ENCODE peak calls at places on chromosome 9, in four cellular contexts. W, Z, A and Q are unnamed samples.

GRCh38 chr9:13274901-13275641 is 4.4 kb downstream of the MPDZ start:
- DNase-seq in A (no peak), W (no peak), Z (no peak), Q (no peak)

GRCh38 chr9:101737705-101738565 is 512 bp downstream of the GRIN3A start:
- DNase-seq in Z (no peak), A (no peak), W (peak), Q (no peak)

GRCh38 chr9:114348906-114349482 is 19.3 kb downstream of the ORM2 start:
- DNase-seq in Z (peak), W (peak), A (peak), Q (peak)

GRCh38 chr9:93620041-93620506 is 43.7 kb downstream of the PHF2 start:
- DNase-seq in A (peak), Z (no peak), W (no peak), Q (no peak)

GRCh38 chr9:106717686-106718085 is 145.3 kb upstream of the ZNF462 start:
- DNase-seq in W (no peak), Z (no peak), A (no peak), Q (no peak)

GRCh38 chr9:72355153-72355552 is 9.9 kb downstream of the ZFAND5 start:
- DNase-seq in Z (no peak), A (no peak), W (no peak), Q (no peak)

GRCh38 chr9:132383462-132383883 is 23.2 kb downstream of the TTF1 start:
- DNase-seq in W (no peak), Z (no peak), A (no peak), Q (no peak)

GRCh38 chr9:99557816-99558215 is 263.9 kb upstream of the NR4A3 start:
- DNase-seq in A (no peak), W (no peak), Z (no peak), Q (no peak)

GRCh38 chr9:110911659-110912473 is 126.4 kb downstream of the LPAR1 start:
- DNase-seq in Z (no peak), A (no peak), W (no peak), Q (no peak)

GRCh38 chr9:6845881-6846280 is 88.1 kb downstream of the KDM4C start:
- DNase-seq in A (peak), W (no peak), Z (no peak), Q (no peak)

GRCh38 chr9:107905313-107906027 is 415.9 kb upstream of the KLF4 start:
- DNase-seq in W (no peak), Z (no peak), A (no peak), Q (no peak)

GRCh38 chr9:84697494-84698114 is 28.1 kb downstream of the NTRK2 start:
- DNase-seq in A (peak), W (peak), Z (peak), Q (no peak)

GRCh38 chr9:116594552-116594951 is 92.6 kb upstream of the TRIM32 start:
- DNase-seq in A (no peak), W (no peak), Z (no peak), Q (no peak)

GRCh38 chr9:37033753-37034319 is at the start of gene PAX5:
- DNase-seq in W (no peak), A (no peak), Z (no peak), Q (no peak)

GRCh38 chr9:133002147-133003070 is 23.9 kb downstream of the GFI1B start:
- DNase-seq in W (no peak), A (no peak), Z (no peak), Q (no peak)

GRCh38 chr9:117028103-117028858 is 341.2 kb downstream of the TRIM32 start:
- DNase-seq in A (no peak), W (no peak), Z (no peak), Q (no peak)

GRCh38 chr9:114081441-114082016 is 3.4 kb upstream of the AMBP start:
- DNase-seq in A (peak), W (no peak), Z (no peak), Q (no peak)

GRCh38 chr9:127166651-127167524 is 44.5 kb upstream of the ANGPTL2 start:
- DNase-seq in Z (peak), A (no peak), W (no peak), Q (peak)

GRCh38 chr9:3746296-3747275 is 220.8 kb upstream of the RFX3 start:
- DNase-seq in W (no peak), A (no peak), Z (no peak), Q (no peak)

GRCh38 chr9:3848445-3849114 is 322.8 kb upstream of the RFX3 start:
- DNase-seq in Z (no peak), A (peak), W (peak), Q (no peak)

GRCh38 chr9:33164138-33164809 is 2.9 kb downstream of the B4GALT1 start:
- DNase-seq in W (no peak), Z (no peak), A (no peak), Q (no peak)

GRCh38 chr9:73162987-73163763 is 11.5 kb downstream of the ANXA1 start:
- DNase-seq in A (no peak), Z (no peak), W (no peak), Q (no peak)

GRCh38 chr9:85892406-85892805 is 48.5 kb upstream of the NAA35 start:
- DNase-seq in W (no peak), Z (no peak), A (no peak), Q (no peak)

GRCh38 chr9:71003346-71003745 is 118.1 kb downstream of the TRPM3 start:
- DNase-seq in W (no peak), Z (no peak), A (no peak), Q (no peak)

GRCh38 chr9:13513710-13514444 is 234.4 kb upstream of the MPDZ start:
- DNase-seq in Z (no peak), W (peak), A (no peak), Q (no peak)

GRCh38 chr9:33737811-33738606 is 57.4 kb upstream of the PRSS3 start:
- DNase-seq in Z (peak), W (peak), A (peak), Q (no peak)

GRCh38 chr9:120386390-120387131 is 193.4 kb downstream of the CDK5RAP2 start:
- DNase-seq in W (no peak), Z (no peak), A (peak), Q (no peak)

GRCh38 chr9:133420392-133420827 is 1.8 kb upstream of the ADAMTS13 start:
- DNase-seq in W (no peak), Z (peak), A (no peak), Q (peak)

GRCh38 chr9:83979812-83980394 is at the start of gene HNRNPK:
- DNase-seq in A (peak), Z (peak), W (peak), Q (peak)

GRCh38 chr9:3887798-3888495 is 362.1 kb upstream of the RFX3 start:
- DNase-seq in Z (no peak), A (no peak), W (no peak), Q (no peak)

GRCh38 chr9:129667850-129668249 is 2.4 kb downstream of the PRRX2 start:
- DNase-seq in Z (no peak), W (no peak), A (no peak), Q (no peak)

GRCh38 chr9:109918359-109919163 is 138.6 kb downstream of the PALM2AKAP2 start:
- DNase-seq in Z (no peak), A (no peak), W (no peak), Q (peak)

GRCh38 chr9:76690575-76691370 is 73.5 kb upstream of the PCA3 start:
- DNase-seq in Z (no peak), A (no peak), W (no peak), Q (no peak)

GRCh38 chr9:71721786-71722295 is 46.5 kb downstream of the CEMIP2 start:
- DNase-seq in A (no peak), Z (no peak), W (no peak), Q (no peak)

GRCh38 chr9:109083141-109083540 is 36.6 kb downstream of the TMEM245 start:
- DNase-seq in W (no peak), Z (no peak), A (no peak), Q (no peak)

GRCh38 chr9:88749420-88749819 is 214.4 kb downstream of the NXNL2 start:
- DNase-seq in A (no peak), W (no peak), Z (no peak), Q (no peak)

GRCh38 chr9:69122391-69123141 is 51.5 kb upstream of the TJP2 start:
- DNase-seq in Z (no peak), W (no peak), A (peak), Q (no peak)

GRCh38 chr9:32177389-32177788 is 207.1 kb upstream of the ACO1 start:
- DNase-seq in A (no peak), W (no peak), Z (no peak), Q (no peak)

GRCh38 chr9:129568560-129569505 is 52.1 kb downstream of the C9orf50 start:
- DNase-seq in W (peak), A (peak), Z (peak), Q (no peak)

DNA sequence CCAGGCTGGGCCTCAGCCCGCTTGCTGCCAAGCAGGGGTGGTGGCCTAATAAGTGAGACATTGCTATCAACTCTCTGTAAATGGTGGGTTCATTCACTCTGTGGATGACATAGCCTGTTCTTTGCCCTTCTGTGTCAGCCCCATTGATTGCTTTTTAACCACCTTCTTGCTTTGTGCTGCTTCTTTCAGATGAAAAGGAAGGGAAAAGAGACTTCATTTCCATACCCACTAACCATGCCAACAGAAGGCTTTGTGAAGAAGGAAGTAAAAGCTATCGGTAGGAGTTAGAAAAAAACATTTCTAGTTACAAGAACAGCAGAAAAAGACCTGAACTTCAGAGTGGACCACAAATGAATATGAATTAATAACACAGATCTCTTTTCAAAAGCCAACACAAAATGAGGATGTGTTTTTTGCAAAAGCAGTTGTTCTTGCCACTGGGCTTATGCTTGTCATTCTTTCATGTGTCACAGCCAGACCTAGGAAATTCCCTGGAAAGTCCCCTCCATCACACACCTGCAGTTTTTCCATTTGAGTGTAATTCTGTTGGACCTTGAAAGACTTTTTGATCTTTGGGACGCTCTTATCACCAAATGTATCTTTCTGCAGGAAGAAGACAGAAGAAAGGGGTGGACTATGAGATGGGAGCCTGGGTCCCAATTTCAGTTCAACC is 507.8 kb downstream of the CCDC171 start:
- DNase-seq in Z (no peak), W (no peak), A (no peak), Q (peak)
- TF ChIP-seq TARDBP in Z (no peak), W (no peak), A (no peak), Q (no peak)

DNA sequence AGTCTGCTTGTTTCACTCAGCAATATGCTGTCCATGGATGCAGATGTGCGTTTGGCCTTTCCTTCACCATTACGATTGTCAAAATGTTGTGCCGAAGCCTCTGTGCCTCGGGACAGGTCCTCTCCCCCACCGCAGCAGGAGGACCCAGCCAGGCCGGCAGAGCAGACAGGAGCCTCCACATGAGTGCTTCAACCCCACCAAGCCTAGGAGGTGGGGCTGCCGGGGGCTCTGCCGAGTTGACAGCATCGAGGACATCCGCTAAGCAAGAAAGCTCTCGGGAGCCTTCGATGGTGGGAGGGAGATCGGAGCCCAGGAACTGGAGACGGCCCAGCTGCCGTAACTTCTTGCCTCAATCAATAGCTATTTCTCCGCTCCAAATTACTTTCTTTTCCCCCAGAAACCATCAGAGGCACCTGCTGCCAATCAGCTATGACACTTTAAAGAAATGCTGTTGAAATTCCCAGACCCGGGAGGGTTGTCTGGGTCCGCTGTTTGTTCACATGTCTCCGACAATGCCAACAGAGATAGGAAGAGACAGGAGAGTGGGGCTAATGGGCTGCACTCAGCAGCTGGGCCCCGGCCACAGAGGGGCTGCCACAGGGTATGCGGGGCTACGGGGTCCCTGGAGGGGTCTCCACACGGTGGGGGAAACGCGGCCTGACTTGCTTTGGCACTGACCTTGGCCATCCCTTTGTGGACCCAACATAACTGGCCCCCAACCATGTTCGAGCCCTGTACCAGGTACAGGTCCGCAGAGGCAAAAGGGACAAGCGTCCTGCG is 121.2 kb upstream of the PPP1R26 start:
- DNase-seq in Z (no peak), A (no peak), W (no peak), Q (no peak)
- TF ChIP-seq TARDBP in Z (no peak), A (no peak), W (no peak), Q (no peak)

GRCh38 chr9:112378441-112379176 is 1.3 kb upstream of the HSDL2 start:
- DNase-seq in W (no peak), Z (no peak), A (no peak), Q (no peak)
- TF ChIP-seq TARDBP in W (no peak), Z (no peak), A (no peak), Q (no peak)

GRCh38 chr9:134880484-134881312 is at the start of gene FCN2:
- DNase-seq in W (no peak), Z (no peak), A (no peak), Q (no peak)

GRCh38 chr9:134881313-134881670 is 682 bp downstream of the FCN2 start:
- DNase-seq in W (no peak), A (no peak), Z (no peak), Q (no peak)

GRCh38 chr9:134875376-134875775 is 5.2 kb upstream of the FCN2 start:
- DNase-seq in Z (no peak), W (no peak), A (no peak), Q (no peak)

GRCh38 chr9:134879664-134880483 is 736 bp upstream of the FCN2 start:
- DNase-seq in A (no peak), W (no peak), Z (no peak), Q (no peak)

DNA sequence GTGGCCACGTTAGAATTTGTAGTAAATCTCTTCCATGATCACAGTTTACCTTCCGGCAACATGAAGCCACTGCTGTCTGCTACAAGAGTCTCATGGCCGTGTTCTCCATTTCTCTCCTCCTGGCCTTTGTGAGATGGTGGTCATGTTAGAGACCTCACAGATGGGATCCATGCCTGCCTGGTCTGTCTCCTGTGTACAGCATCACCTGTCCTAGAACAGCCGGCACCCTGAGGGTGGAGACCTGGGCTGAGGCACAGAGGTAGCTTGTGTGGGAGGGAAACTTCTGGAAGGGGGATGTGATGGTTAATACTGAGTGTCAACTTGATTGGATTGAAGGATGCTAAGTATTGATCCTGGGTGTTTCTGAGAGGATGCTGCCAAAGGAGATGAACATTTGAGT is 3.1 kb upstream of the FCN2 start:
- DNase-seq in W (no peak), Z (no peak), A (no peak), Q (no peak)
- TF ChIP-seq TARDBP in W (no peak), Z (no peak), A (no peak), Q (no peak)